ENCODE peak calls at places on chromosomes 4 and X, in nine cellular contexts. A, T, H, J, Y, Z, G, W and I are unnamed samples.

GRCh38 chrX:103329991-103330390 is at the start of gene TCEAL7:
- DNase-seq in Z (no peak), G (peak; percentile 70), A (peak; percentile 29), T (no peak), W (peak; percentile 64), H (no peak), Y (no peak), J (no peak), I (no peak)

GRCh38 chr4:125317526-125317880 is 2.7 kb downstream of the FAT4 start:
- DNase-seq in A (peak; percentile 35), J (peak; percentile 69), H (peak; percentile 22), Y (no peak), Z (no peak), G (peak; percentile 40), T (peak; percentile 88), W (no peak), I (no peak)

GRCh38 chrX:112841114-112841819 is 636 bp upstream of the AMOT start:
- DNase-seq in H (peak; percentile 83), A (peak; percentile 86), W (peak; percentile 89), T (peak; percentile 94), Y (no peak), G (peak; percentile 86), Z (peak; percentile 81), J (peak; percentile 76), I (no peak)

GRCh38 chr4:41396869-41397268 is 140.1 kb downstream of the UCHL1 start:
- DNase-seq in Z (no peak), Y (no peak), H (no peak), A (no peak), T (no peak), J (no peak), W (no peak), G (no peak), I (no peak)

GRCh38 chr4:174005422-174005821 is 278.0 kb downstream of the FBXO8 start:
- DNase-seq in H (no peak), A (no peak), Z (no peak), T (no peak), G (no peak), J (no peak), Y (no peak), W (no peak), I (no peak)

GRCh38 chr4:122747883-122748282 is 15.4 kb downstream of the BBS12 start:
- DNase-seq in W (no peak), T (no peak), G (no peak), A (no peak), H (no peak), J (no peak), Y (no peak), Z (no peak), I (no peak)

GRCh38 chrX:151754042-151754419 is 19.5 kb downstream of the CNGA2 start:
- DNase-seq in Z (no peak), A (no peak), G (no peak), T (peak; percentile 55), J (peak; percentile 4), H (no peak), Y (peak; percentile 15), W (no peak), I (peak; percentile 64)

GRCh38 chrX:133983974-133984578 is 1.3 kb downstream of the GPC3 start:
- DNase-seq in T (peak; percentile 64), J (no peak), G (no peak), Y (no peak), W (no peak), Z (no peak), A (no peak), H (no peak), I (no peak)

GRCh38 chr4:22897520-22898108 is 204.9 kb downstream of the GBA3 start:
- DNase-seq in G (peak; percentile 32), J (peak; percentile 28), Y (no peak), T (peak; percentile 78), W (no peak), Z (peak; percentile 2), H (no peak), A (no peak), I (no peak)

GRCh38 chr4:129929052-129929451 is 833.1 kb downstream of the C4orf33 start:
- DNase-seq in Y (no peak), J (peak; percentile 64), H (no peak), G (no peak), W (no peak), Z (peak; percentile 5), A (no peak), T (peak; percentile 52), I (no peak)

GRCh38 chrX:74179071-74179470 is 124.9 kb upstream of the ZCCHC13 start:
- DNase-seq in J (peak; percentile 14), G (no peak), Y (no peak), T (no peak), W (no peak), H (no peak), Z (no peak), A (no peak), I (peak; percentile 8)

GRCh38 chr4:109574931-109575804 is 15.1 kb downstream of the MCUB start:
- DNase-seq in Y (no peak), A (no peak), H (no peak), G (no peak), Z (no peak), J (no peak), W (no peak), T (no peak), I (no peak)

GRCh38 chr4:8046925-8047541 is 107.4 kb upstream of the AFAP1 start:
- DNase-seq in Z (no peak), W (no peak), T (no peak), A (no peak), J (no peak), H (no peak), G (peak; percentile 50), Y (no peak), I (no peak)

GRCh38 chrX:2406891-2407518 is 93.8 kb downstream of the DHRSX start:
- DNase-seq in T (no peak), A (no peak), J (no peak), G (no peak), H (no peak), W (no peak), Z (no peak), Y (no peak), I (no peak)

GRCh38 chr4:102263024-102263787 is 82.1 kb downstream of the SLC39A8 start:
- DNase-seq in A (no peak), Y (peak; percentile 2), J (peak; percentile 56), Z (peak; percentile 64), T (no peak), G (no peak), H (no peak), W (no peak), I (peak; percentile 24)

GRCh38 chr4:177986236-177986635 is 544.0 kb upstream of the AGA start:
- DNase-seq in W (no peak), T (no peak), H (no peak), A (no peak), Z (no peak), J (no peak), Y (no peak), G (no peak), I (no peak)

GRCh38 chrX:46251755-46252154 is 293.5 kb downstream of the ZNF674 start:
- DNase-seq in Z (no peak), J (no peak), H (no peak), W (no peak), Y (peak; percentile 79), T (no peak), A (no peak), G (no peak), I (no peak)

GRCh38 chrX:22699591-22700091 is 300.1 kb upstream of the DDX53 start:
- DNase-seq in G (no peak), T (no peak), J (peak; percentile 91), A (no peak), H (no peak), Y (no peak), Z (peak; percentile 78), W (peak; percentile 63), I (no peak)

GRCh38 chr4:47235721-47236120 is 204.4 kb downstream of the GABRB1 start:
- DNase-seq in G (no peak), H (no peak), A (no peak), Z (no peak), W (no peak), T (no peak), J (no peak), Y (no peak), I (no peak)

GRCh38 chrX:49209434-49210251 is 9.7 kb upstream of the SYP start:
- DNase-seq in T (peak; percentile 71), J (no peak), G (peak; percentile 28), A (no peak), W (no peak), H (no peak), Y (no peak), Z (no peak), I (no peak)

GRCh38 chr4:178165251-178165650 is 723.0 kb upstream of the AGA start:
- DNase-seq in Y (no peak), Z (no peak), T (no peak), A (no peak), H (no peak), W (no peak), J (no peak), G (no peak), I (no peak)

GRCh38 chrX:1222511-1223252 is 10.2 kb upstream of the CRLF2 start:
- DNase-seq in Z (no peak), A (no peak), H (no peak), G (no peak), J (no peak), W (no peak), T (no peak), Y (no peak), I (no peak)

GRCh38 chr4:65007841-65008439 is 598.7 kb upstream of the TECRL start:
- DNase-seq in G (no peak), A (no peak), H (no peak), W (no peak), T (peak; percentile 65), Y (no peak), J (peak; percentile 53), Z (peak; percentile 50), I (peak; percentile 3)

GRCh38 chr4:20255251-20255586 is 3.5 kb downstream of the SLIT2 start:
- DNase-seq in J (peak; percentile 41), Y (no peak), T (no peak), W (no peak), A (no peak), Z (peak; percentile 40), G (no peak), H (no peak), I (no peak)
- H3K27ac ChIP-seq in J (peak overlapping the region; percentile 69), Y (peak overlapping the region; percentile 67), T (no peak overlapping the region), W (peak overlapping the region; percentile 56), A (no peak overlapping the region), Z (peak overlapping the region; percentile 15), G (no peak overlapping the region), H (no peak overlapping the region), I (no peak overlapping the region)

GRCh38 chrX:4642114-4642513 is 928.7 kb upstream of the PRKX start:
- DNase-seq in Y (no peak), G (no peak), A (no peak), J (no peak), W (no peak), Z (no peak), T (no peak), H (no peak), I (no peak)
- H3K27ac ChIP-seq in Y (no peak overlapping the region), G (no peak overlapping the region), A (no peak overlapping the region), J (no peak overlapping the region), W (no peak overlapping the region), Z (no peak overlapping the region), T (no peak overlapping the region), H (no peak overlapping the region), I (no peak overlapping the region)

GRCh38 chr4:74631338-74631737 is 163.0 kb downstream of the BTC start:
- DNase-seq in Y (no peak), H (no peak), W (no peak), A (no peak), Z (peak; percentile 47), T (no peak), G (no peak), J (no peak), I (peak; percentile 79)
- H3K27ac ChIP-seq in Y (peak overlapping the region; percentile 60), H (no peak overlapping the region), W (no peak overlapping the region), A (no peak overlapping the region), Z (peak overlapping the region; percentile 75), T (no peak overlapping the region), G (no peak overlapping the region), J (no peak overlapping the region), I (peak overlapping the region; percentile 93)

GRCh38 chr4:168619266-168619631 is 122.4 kb downstream of the PALLD start:
- DNase-seq in A (peak; percentile 25), Y (no peak), T (no peak), H (no peak), G (no peak), Z (no peak), W (no peak), J (no peak), I (no peak)
- H3K27ac ChIP-seq in A (peak overlapping the region; percentile 31), Y (no peak overlapping the region), T (no peak overlapping the region), H (no peak overlapping the region), G (no peak overlapping the region), Z (no peak overlapping the region), W (no peak overlapping the region), J (no peak overlapping the region), I (peak overlapping the region; percentile 27)